ENCODE peak calls at places on chromosomes 4 and X, in eight cellular contexts. E is retinal pigment epithelial cell; G is cardiac muscle cell; A is T-cell; H is choroid plexus epithelial cell; Z is lower lobe of right lung; X is naive thymus-derived CD8-positive, alpha-beta T cell; C is right lobe of liver. V is an unnamed sample.

GRCh38 chrX:120468071-120468470 is 1.0 kb downstream of the LAMP2 start:
- DNase-seq in E (no peak), G (no peak), A (no peak), H (peak), Z (no peak), X (no peak), C (no peak), V (no peak)

GRCh38 chr4:121951570-121952110 is at the start of gene TRPC3:
- DNase-seq in E (no peak), G (peak), A (peak), H (peak), Z (peak), X (no peak), C (peak), V (no peak)

GRCh38 chr4:37983951-37984350 is 23.8 kb downstream of the PTTG2 start:
- DNase-seq in E (no peak), G (no peak), A (no peak), H (no peak), Z (no peak), X (no peak), C (no peak), V (no peak)

GRCh38 chrX:15216280-15216679 is 53.6 kb downstream of the ASB9 start:
- DNase-seq in E (no peak), G (no peak), A (no peak), H (no peak), Z (no peak), X (no peak), C (no peak), V (no peak)

GRCh38 chrX:21963736-21964135 is 23.2 kb downstream of the SMS start:
- DNase-seq in E (no peak), G (peak), A (no peak), H (peak), Z (no peak), X (no peak), C (no peak), V (no peak)

GRCh38 chr4:56786955-56787354 is 34.5 kb downstream of the SPINK2 start:
- DNase-seq in E (no peak), G (peak), A (no peak), H (peak), Z (peak), X (no peak), C (peak), V (no peak)

GRCh38 chr4:39664828-39665731 is 26.4 kb upstream of the SMIM14 start:
- DNase-seq in E (no peak), G (peak), A (no peak), H (peak), Z (no peak), X (no peak), C (no peak), V (no peak)

GRCh38 chrX:130091976-130092522 is 18.2 kb downstream of the ELF4 start:
- DNase-seq in E (no peak), G (no peak), A (peak), H (no peak), Z (peak), X (peak), C (peak), V (no peak)

GRCh38 chr4:94724016-94724415 is 33.7 kb upstream of the BMPR1B start:
- DNase-seq in E (no peak), G (no peak), A (no peak), H (no peak), Z (no peak), X (no peak), C (no peak), V (no peak)

GRCh38 chr4:86450189-86450588 is 90.3 kb upstream of the MAPK10 start:
- DNase-seq in E (no peak), G (no peak), A (no peak), H (no peak), Z (no peak), X (no peak), C (no peak), V (no peak)

GRCh38 chrX:40952855-40953254 is 132.4 kb upstream of the USP9X start:
- DNase-seq in E (no peak), G (peak), A (no peak), H (peak), Z (no peak), X (no peak), C (no peak), V (no peak)

GRCh38 chrX:1244164-1245076 is 24.2 kb upstream of the CSF2RA start:
- DNase-seq in E (no peak), G (no peak), A (no peak), H (no peak), Z (no peak), X (no peak), C (no peak), V (no peak)

GRCh38 chrX:103398321-103398937 is 22.1 kb downstream of the BEX3 start:
- DNase-seq in E (no peak), G (peak), A (no peak), H (peak), Z (no peak), X (no peak), C (no peak), V (no peak)

GRCh38 chr4:10371121-10371520 is 86.1 kb downstream of the ZNF518B start:
- DNase-seq in E (no peak), G (no peak), A (no peak), H (no peak), Z (no peak), X (no peak), C (no peak), V (no peak)

GRCh38 chr4:99389606-99390005 is 37.1 kb upstream of the ADH1C start:
- DNase-seq in E (no peak), G (no peak), A (no peak), H (peak), Z (no peak), X (no peak), C (no peak), V (no peak)

GRCh38 chr4:123564758-123565346 is 168.3 kb downstream of the SPRY1 start:
- DNase-seq in E (peak), G (peak), A (peak), H (peak), Z (no peak), X (peak), C (no peak), V (peak)

V was measured in midbrain.